ENCODE peak calls at places on chromosome 15, in nine cellular contexts. V is astrocyte of the spinal cord, K is foreskin fibroblast, I is HepG2, M is OCI-LY7, X is H7, T is cardiac muscle cell, C is bronchial epithelial cell, U is NB4. D is an unnamed sample.

GRCh38 chr15:40857601-40858351 is 13.9 kb downstream of the SPINT1 start:
- DNase-seq in V (peak; percentile 53), I (peak; percentile 57), T (peak; percentile 75), C (peak; percentile 70), X (peak; percentile 91), U (peak; percentile 76), M (peak; percentile 77), K (peak; percentile 39), D (peak; percentile 53)

GRCh38 chr15:48447657-48448056 is 116.4 kb downstream of the DUT start:
- DNase-seq in C (peak; percentile 72), I (no peak), X (no peak), T (no peak), M (no peak), K (peak; percentile 57), V (peak; percentile 65), U (no peak), D (no peak)

GRCh38 chr15:62896969-62897486 is 145.5 kb upstream of the TPM1 start:
- DNase-seq in K (peak; percentile 98), T (peak; percentile 98), M (no peak), C (peak; percentile 97), U (no peak), I (peak; percentile 93), V (peak; percentile 100), X (peak; percentile 51), D (no peak)

GRCh38 chr15:36737430-36737891 is 158.0 kb downstream of the CDIN1 start:
- DNase-seq in I (no peak), X (no peak), K (peak; percentile 51), M (no peak), C (peak; percentile 65), U (no peak), T (peak; percentile 31), V (peak; percentile 31), D (no peak)

GRCh38 chr15:81785181-81785580 is 260.6 kb downstream of the MEX3B start:
- DNase-seq in V (no peak), C (no peak), T (no peak), I (no peak), M (no peak), U (no peak), X (no peak), K (no peak), D (no peak)

GRCh38 chr15:55250951-55251350 is 38.7 kb downstream of the RAB27A start:
- DNase-seq in K (no peak), X (no peak), C (no peak), V (no peak), M (no peak), I (no peak), T (no peak), U (peak; percentile 77), D (peak; percentile 65)

GRCh38 chr15:98421419-98422085 is 226.8 kb upstream of the IGF1R start:
- DNase-seq in V (peak; percentile 24), U (peak; percentile 70), C (no peak), M (peak; percentile 26), I (peak; percentile 11), K (peak; percentile 21), T (peak; percentile 54), X (peak; percentile 97), D (peak; percentile 9)

GRCh38 chr15:75739791-75740190 is 27.1 kb upstream of the CSPG4 start:
- DNase-seq in I (no peak), T (no peak), X (no peak), U (no peak), M (no peak), K (no peak), V (no peak), C (no peak), D (no peak)

GRCh38 chr15:27701956-27702355 is 397.2 kb downstream of the OCA2 start:
- DNase-seq in U (no peak), M (no peak), T (no peak), X (peak; percentile 39), I (no peak), K (no peak), C (no peak), V (no peak), D (no peak)

GRCh38 chr15:62647195-62647865 is 395.2 kb upstream of the TPM1 start:
- DNase-seq in X (no peak), T (peak; percentile 46), C (peak; percentile 63), K (peak; percentile 70), V (peak; percentile 75), I (peak; percentile 61), U (peak; percentile 47), M (no peak), D (no peak)

GRCh38 chr15:70742928-70743327 is 20.4 kb downstream of the UACA start:
- DNase-seq in I (no peak), V (peak; percentile 52), T (peak; percentile 28), U (no peak), X (no peak), K (no peak), C (no peak), M (no peak), D (no peak)
- H3K4me3 ChIP-seq in I (no peak overlapping the region), V (no peak overlapping the region), T (no peak overlapping the region), U (no peak overlapping the region), X (no peak overlapping the region), K (no peak overlapping the region), C (no peak overlapping the region), M (no peak overlapping the region), D (no peak overlapping the region)

GRCh38 chr15:92158426-92158825 is 235.3 kb upstream of the ST8SIA2 start:
- DNase-seq in U (no peak), I (no peak), M (no peak), X (no peak), K (no peak), T (no peak), C (peak; percentile 94), V (no peak), D (no peak)
- H3K4me3 ChIP-seq in U (no peak overlapping the region), I (no peak overlapping the region), M (no peak overlapping the region), X (no peak overlapping the region), K (no peak overlapping the region), T (no peak overlapping the region), C (no peak overlapping the region), V (no peak overlapping the region), D (no peak overlapping the region)

GRCh38 chr15:90187257-90187868 is 13.8 kb upstream of the SEMA4B start:
- DNase-seq in C (no peak), T (no peak), X (peak; percentile 8), M (no peak), U (no peak), K (no peak), V (no peak), I (no peak), D (no peak)
- H3K4me3 ChIP-seq in C (no peak overlapping the region), T (no peak overlapping the region), X (no peak overlapping the region), M (no peak overlapping the region), U (no peak overlapping the region), K (no peak overlapping the region), V (no peak overlapping the region), I (no peak overlapping the region), D (no peak overlapping the region)

DNA sequence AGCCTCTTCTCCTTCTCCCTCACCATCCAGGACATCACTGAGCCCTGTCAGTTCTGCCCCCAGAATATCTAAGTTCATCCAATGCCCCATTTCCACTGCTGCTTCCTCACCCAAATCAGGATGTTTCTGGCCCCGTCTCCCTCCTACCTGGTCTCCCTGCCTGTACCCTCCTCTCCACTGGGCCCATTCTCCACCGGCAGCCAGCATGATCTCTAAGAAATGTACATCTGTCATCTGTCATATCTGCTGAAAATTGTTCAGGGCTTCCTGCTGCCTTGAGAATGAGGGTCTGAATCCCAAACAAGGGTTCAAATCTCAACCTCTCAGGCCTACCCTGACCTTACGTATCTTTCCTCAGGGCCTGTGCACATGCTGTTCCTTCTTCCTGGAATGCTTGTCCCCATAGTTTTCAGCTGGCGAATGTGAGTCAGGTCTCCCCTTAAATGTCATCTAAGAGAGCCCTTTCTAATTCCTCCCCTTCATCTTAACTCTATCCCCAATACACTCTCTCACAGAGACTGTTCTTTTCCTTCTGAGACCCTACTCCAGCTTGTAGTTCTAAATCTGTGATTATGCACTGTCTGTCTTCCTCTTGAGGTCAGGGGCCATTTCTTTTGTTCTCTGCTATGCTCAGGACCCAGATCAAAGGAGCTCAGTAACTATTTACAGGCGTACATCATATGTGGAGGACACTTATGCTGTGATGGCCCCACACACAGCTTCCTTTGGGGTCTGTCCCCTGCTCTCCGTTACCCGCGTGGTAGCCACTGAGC is 40.8 kb downstream of the SMAD3 start:
- DNase-seq in T (no peak), C (no peak), M (no peak), U (no peak), X (no peak), I (no peak), V (no peak), K (no peak), D (no peak)
- H3K4me3 ChIP-seq in T (no peak overlapping the region), C (no peak overlapping the region), M (no peak overlapping the region), U (no peak overlapping the region), X (no peak overlapping the region), I (peak overlapping the region; percentile 32), V (no peak overlapping the region), K (no peak overlapping the region), D (no peak overlapping the region)

D was measured in Jurkat, Clone E6-1.